ENCODE peak calls at places on chromosomes 5 and 9, in six cellular contexts. One of them, this sample, is unnamed.

GRCh38 chr9:117412841-117413240 is 2.0 kb downstream of the ASTN2 start:
- DNase-seq in GM10248: peak
- DNase-seq in BE2C: peak
- DNase-seq in heart right ventricle: no peak
- DNase-seq in choroid plexus epithelial cell: no peak
- DNase-seq in left lung: no peak
- DNase-seq in this sample: no peak

GRCh38 chr9:120386390-120387131 is 193.4 kb downstream of the CDK5RAP2 start:
- DNase-seq in GM10248: no peak
- DNase-seq in heart right ventricle: no peak
- DNase-seq in choroid plexus epithelial cell: peak
- DNase-seq in left lung: no peak
- DNase-seq in BE2C: no peak
- DNase-seq in this sample: no peak

GRCh38 chr9:85884236-85884635 is 56.7 kb upstream of the NAA35 start:
- DNase-seq in choroid plexus epithelial cell: peak
- DNase-seq in BE2C: no peak
- DNase-seq in GM10248: no peak
- DNase-seq in heart right ventricle: no peak
- DNase-seq in left lung: no peak
- DNase-seq in this sample: no peak

GRCh38 chr9:82621446-82621845 is 441.5 kb downstream of the RASEF start:
- DNase-seq in BE2C: no peak
- DNase-seq in left lung: no peak
- DNase-seq in choroid plexus epithelial cell: no peak
- DNase-seq in heart right ventricle: no peak
- DNase-seq in GM10248: no peak
- DNase-seq in this sample: peak

GRCh38 chr5:107389130-107389553 is 281.6 kb downstream of the EFNA5 start:
- DNase-seq in heart right ventricle: no peak
- DNase-seq in left lung: no peak
- DNase-seq in BE2C: no peak
- DNase-seq in GM10248: peak
- DNase-seq in choroid plexus epithelial cell: peak
- DNase-seq in this sample: peak

GRCh38 chr5:95780597-95780996 is 41.9 kb downstream of the GLRX start:
- DNase-seq in choroid plexus epithelial cell: peak
- DNase-seq in GM10248: no peak
- DNase-seq in BE2C: no peak
- DNase-seq in heart right ventricle: no peak
- DNase-seq in left lung: no peak
- DNase-seq in this sample: no peak

GRCh38 chr9:31950756-31951155 is 433.7 kb upstream of the ACO1 start:
- DNase-seq in left lung: no peak
- DNase-seq in heart right ventricle: no peak
- DNase-seq in BE2C: no peak
- DNase-seq in choroid plexus epithelial cell: no peak
- DNase-seq in GM10248: no peak
- DNase-seq in this sample: no peak

GRCh38 chr5:119655081-119655480 is 25.7 kb downstream of the FAM170A start:
- DNase-seq in left lung: no peak
- DNase-seq in GM10248: no peak
- DNase-seq in BE2C: no peak
- DNase-seq in heart right ventricle: no peak
- DNase-seq in choroid plexus epithelial cell: peak
- DNase-seq in this sample: peak

GRCh38 chr5:88724201-88724600 is 158.8 kb downstream of the MEF2C start:
- DNase-seq in choroid plexus epithelial cell: peak
- DNase-seq in GM10248: no peak
- DNase-seq in heart right ventricle: no peak
- DNase-seq in left lung: no peak
- DNase-seq in BE2C: no peak
- DNase-seq in this sample: peak

GRCh38 chr9:33202552-33203300 is 35.6 kb upstream of the B4GALT1 start:
- DNase-seq in left lung: no peak
- DNase-seq in GM10248: peak
- DNase-seq in choroid plexus epithelial cell: peak
- DNase-seq in BE2C: no peak
- DNase-seq in heart right ventricle: peak
- DNase-seq in this sample: no peak

DNA sequence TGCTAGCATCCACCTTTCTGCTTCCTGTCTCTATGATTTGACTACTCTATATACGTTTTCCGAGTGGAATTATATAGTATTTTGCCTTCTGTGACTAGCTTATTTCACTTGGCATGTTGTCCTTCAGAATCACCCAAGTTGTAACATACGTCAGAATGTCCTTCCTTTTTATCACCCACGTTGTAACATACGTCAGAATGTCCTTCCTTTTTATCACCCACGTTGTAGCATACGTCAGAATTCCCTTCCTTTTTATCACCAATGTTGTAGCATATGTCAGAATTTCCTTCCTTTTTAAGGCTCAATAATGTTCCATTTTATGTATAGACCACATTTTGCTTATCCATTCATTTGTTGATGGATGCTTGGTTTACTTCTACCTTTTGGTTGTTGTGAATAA is 22.9 kb upstream of the TAS2R1 start:
- DNase-seq in BE2C: no peak
- DNase-seq in left lung: no peak
- DNase-seq in choroid plexus epithelial cell: no peak
- DNase-seq in heart right ventricle: no peak
- DNase-seq in GM10248: no peak
- DNase-seq in this sample: no peak
- TF ChIP-seq CTCF in BE2C: no peak
- TF ChIP-seq CTCF in left lung: no peak
- TF ChIP-seq CTCF in choroid plexus epithelial cell: no peak
- TF ChIP-seq CTCF in heart right ventricle: no peak
- TF ChIP-seq CTCF in GM10248: no peak
- TF ChIP-seq CTCF in this sample: no peak

DNA sequence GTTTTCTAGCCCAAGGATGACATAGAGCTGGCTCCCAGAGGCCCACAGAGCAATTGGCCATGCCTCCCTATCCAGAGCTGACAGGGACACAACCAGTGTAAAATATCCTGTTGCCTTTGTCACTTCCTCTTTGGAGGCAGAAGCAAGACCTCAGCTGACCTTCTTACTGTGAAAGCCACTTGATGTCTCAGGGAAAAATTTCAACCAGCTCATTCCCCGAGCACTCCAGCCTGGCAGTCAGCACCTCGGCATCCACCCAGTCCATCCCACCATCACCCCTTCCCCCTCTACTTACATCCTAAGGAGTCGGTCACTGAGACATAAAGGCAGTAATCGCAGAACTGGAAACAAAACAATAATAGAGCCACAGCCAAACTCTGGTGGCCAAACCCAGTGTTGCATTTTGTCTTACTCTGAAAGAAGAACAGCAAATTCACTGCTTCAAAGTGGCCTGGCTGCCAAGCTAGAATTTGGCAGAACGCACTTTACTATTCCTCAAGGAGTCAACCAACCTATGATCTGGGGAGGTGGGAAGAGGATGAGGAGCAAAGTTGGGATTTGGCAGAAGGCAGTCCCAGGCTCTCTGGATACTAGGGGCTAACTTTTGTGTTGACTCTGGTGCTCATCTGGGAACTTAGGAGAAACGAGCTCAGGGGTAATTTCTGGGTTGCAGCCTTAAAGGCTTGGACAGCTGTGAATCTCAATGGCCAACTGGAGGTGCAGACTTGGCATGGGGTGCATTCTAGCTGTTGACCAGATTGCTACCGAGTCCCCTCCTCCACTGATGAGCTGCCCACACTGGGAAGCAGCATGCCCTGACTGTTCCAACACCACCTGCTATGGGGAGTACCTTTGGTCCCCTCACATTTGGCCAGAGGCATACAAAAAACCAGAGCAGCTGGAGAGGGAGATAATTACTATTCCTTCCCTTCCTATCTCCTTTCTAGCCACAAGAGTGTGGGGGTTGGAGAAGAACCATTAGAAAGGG is 13.7 kb downstream of the NIPAL4 start:
- DNase-seq in left lung: no peak
- DNase-seq in choroid plexus epithelial cell: peak
- DNase-seq in BE2C: no peak
- DNase-seq in GM10248: no peak
- DNase-seq in heart right ventricle: no peak
- DNase-seq in this sample: no peak
- TF ChIP-seq CTCF in left lung: no peak
- TF ChIP-seq CTCF in choroid plexus epithelial cell: peak
- TF ChIP-seq CTCF in BE2C: no peak
- TF ChIP-seq CTCF in GM10248: no peak
- TF ChIP-seq CTCF in heart right ventricle: no peak
- TF ChIP-seq CTCF in this sample: no peak

GRCh38 chr9:137240321-137240840 is 706 bp upstream of the TUBB4B start:
- DNase-seq in left lung: peak
- DNase-seq in BE2C: peak
- DNase-seq in GM10248: peak
- DNase-seq in heart right ventricle: peak
- DNase-seq in choroid plexus epithelial cell: peak
- DNase-seq in this sample: peak
- TF ChIP-seq CTCF in left lung: no peak
- TF ChIP-seq CTCF in BE2C: peak
- TF ChIP-seq CTCF in GM10248: peak
- TF ChIP-seq CTCF in heart right ventricle: no peak
- TF ChIP-seq CTCF in choroid plexus epithelial cell: no peak
- TF ChIP-seq CTCF in this sample: no peak

DNA sequence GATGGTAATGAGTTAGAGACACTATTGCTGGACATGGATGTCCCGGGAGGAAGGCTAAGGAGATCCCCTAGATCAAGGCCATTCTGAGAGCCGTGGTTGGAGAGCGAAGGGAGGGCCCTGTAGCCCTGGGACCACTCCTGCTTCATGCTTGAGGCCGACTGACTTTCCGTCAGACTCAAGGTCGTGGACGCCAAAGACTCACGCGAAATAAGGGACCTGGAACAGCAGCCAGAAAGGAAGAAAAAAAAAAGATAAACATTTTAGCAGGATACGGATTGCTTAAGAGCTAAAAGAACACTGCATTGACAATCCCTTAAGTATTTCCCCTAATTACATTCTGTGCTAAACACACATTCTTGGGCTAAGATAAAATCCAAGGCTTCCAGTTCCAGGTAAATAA is 181.2 kb downstream of the GLIS3 start:
- DNase-seq in GM10248: no peak
- DNase-seq in BE2C: no peak
- DNase-seq in heart right ventricle: peak
- DNase-seq in left lung: no peak
- DNase-seq in choroid plexus epithelial cell: peak
- DNase-seq in this sample: no peak
- TF ChIP-seq CTCF in GM10248: no peak
- TF ChIP-seq CTCF in BE2C: no peak
- TF ChIP-seq CTCF in heart right ventricle: no peak
- TF ChIP-seq CTCF in left lung: no peak
- TF ChIP-seq CTCF in choroid plexus epithelial cell: no peak
- TF ChIP-seq CTCF in this sample: no peak

This sample was measured in bronchial epithelial cell.